ENCODE peak calls at places on chromosome 13, in seven cellular contexts. Y is nephron progenitor cell, I is retinal pigment epithelial cell, B is ascending aorta, Q is suprapubic skin, A is glutamatergic neuron, G is body of pancreas. L is an unnamed sample.

GRCh38 chr13:91955546-91956355 is 557.3 kb downstream of the GPC5 start:
- DNase-seq in Y (no peak), I (no peak), B (no peak), Q (no peak), A (no peak), G (no peak), L (no peak)

GRCh38 chr13:95492044-95492801 is 60.3 kb upstream of the CLDN10 start:
- DNase-seq in Y (no peak), I (no peak), B (no peak), Q (no peak), A (no peak), G (no peak), L (no peak)

GRCh38 chr13:41613984-41614581 is 156.7 kb downstream of the RGCC start:
- DNase-seq in Y (no peak), I (peak; percentile 82), B (no peak), Q (no peak), A (no peak), G (peak; percentile 27), L (no peak)

GRCh38 chr13:88729605-88730004 is 1058.4 kb downstream of the SLITRK5 start:
- DNase-seq in Y (no peak), I (no peak), B (no peak), Q (no peak), A (no peak), G (no peak), L (no peak)

GRCh38 chr13:23050126-23050525 is 130.7 kb upstream of the SGCG start:
- DNase-seq in Y (no peak), I (no peak), B (no peak), Q (no peak), A (no peak), G (no peak), L (no peak)

GRCh38 chr13:109390391-109390790 is 396.0 kb downstream of the IRS2 start:
- DNase-seq in Y (no peak), I (no peak), B (no peak), Q (no peak), A (no peak), G (no peak), L (no peak)

GRCh38 chr13:74891610-74892009 is 590.4 kb downstream of the TBC1D4 start:
- DNase-seq in Y (no peak), I (no peak), B (no peak), Q (no peak), A (no peak), G (no peak), L (no peak)

GRCh38 chr13:109500146-109500773 is 286.1 kb downstream of the IRS2 start:
- DNase-seq in Y (peak; percentile 38), I (no peak), B (no peak), Q (no peak), A (peak; percentile 65), G (no peak), L (no peak)

GRCh38 chr13:74129500-74130144 is 4.6 kb downstream of the KLF12 start:
- DNase-seq in Y (no peak), I (no peak), B (no peak), Q (no peak), A (no peak), G (no peak), L (no peak)

GRCh38 chr13:34701919-34702318 is 240.2 kb upstream of the NBEA start:
- DNase-seq in Y (no peak), I (no peak), B (no peak), Q (no peak), A (no peak), G (no peak), L (no peak)

GRCh38 chr13:112767506-112768471 is 78.0 kb downstream of the ATP11A start:
- DNase-seq in Y (no peak), I (no peak), B (no peak), Q (no peak), A (no peak), G (no peak), L (no peak)

GRCh38 chr13:43879323-43880181 is at the start of the genes CCDC122 and LACC1:
- DNase-seq in Y (peak; percentile 78), I (peak; percentile 34), B (peak; percentile 18), Q (peak; percentile 91), A (peak; percentile 80), G (peak; percentile 89), L (peak; percentile 47)

GRCh38 chr13:104025303-104025702 is 959.1 kb upstream of the SLC10A2 start:
- DNase-seq in Y (no peak), I (no peak), B (no peak), Q (no peak), A (no peak), G (no peak), L (no peak)

GRCh38 chr13:61148691-61149332 is 266.8 kb downstream of the PCDH20 start:
- DNase-seq in Y (no peak), I (no peak), B (no peak), Q (no peak), A (no peak), G (no peak), L (no peak)

GRCh38 chr13:50529154-50529882 is 314.2 kb downstream of the DLEU7 start:
- DNase-seq in Y (no peak), I (peak; percentile 44), B (no peak), Q (peak; percentile 89), A (peak; percentile 27), G (peak; percentile 88), L (peak; percentile 89)

GRCh38 chr13:40439928-40440327 is 226.5 kb downstream of the FOXO1 start:
- DNase-seq in Y (no peak), I (no peak), B (no peak), Q (no peak), A (no peak), G (peak; percentile 27), L (peak; percentile 59)

GRCh38 chr13:50995870-50996269 is 86.3 kb downstream of the RNASEH2B start:
- DNase-seq in Y (no peak), I (no peak), B (no peak), Q (no peak), A (no peak), G (no peak), L (no peak)

GRCh38 chr13:113975416-113975815 is 1.5 kb upstream of the C13orf46 start:
- DNase-seq in Y (no peak), I (no peak), B (no peak), Q (peak; percentile 59), A (peak; percentile 13), G (peak; percentile 7), L (no peak)

GRCh38 chr13:59746291-59746962 is 417.3 kb downstream of the DIAPH3 start:
- DNase-seq in Y (no peak), I (no peak), B (no peak), Q (no peak), A (no peak), G (no peak), L (no peak)

GRCh38 chr13:74136089-74136658 is 2.0 kb upstream of the KLF12 start:
- DNase-seq in Y (peak; percentile 53), I (no peak), B (no peak), Q (peak; percentile 68), A (peak; percentile 51), G (no peak), L (no peak)

GRCh38 chr13:112814905-112815585 is 125.2 kb downstream of the ATP11A start:
- DNase-seq in Y (no peak), I (peak; percentile 10), B (no peak), Q (no peak), A (no peak), G (no peak), L (no peak)

GRCh38 chr13:42279080-42279479 is 7.1 kb downstream of the AKAP11 start:
- DNase-seq in Y (no peak), I (no peak), B (no peak), Q (no peak), A (no peak), G (no peak), L (no peak)

DNA sequence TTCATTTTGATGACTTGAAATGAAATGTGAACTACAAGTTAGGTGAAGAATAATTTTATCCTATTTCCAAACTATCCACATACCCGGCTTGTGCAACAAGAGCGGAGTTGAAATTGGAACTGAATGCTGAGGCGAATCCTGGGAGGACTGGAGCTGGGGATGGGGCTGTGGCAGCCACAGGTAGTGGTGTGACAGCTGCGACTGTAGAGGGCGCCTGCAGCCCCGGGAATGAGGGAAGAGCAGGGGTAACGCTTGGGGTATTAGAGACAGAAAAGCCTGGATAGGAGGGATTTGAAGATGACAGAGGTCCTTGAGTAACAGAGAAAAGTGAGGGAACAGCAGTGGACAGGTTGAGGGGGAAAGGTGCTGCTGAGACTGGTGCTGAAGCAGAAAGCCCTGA is 22.0 kb upstream of the STOML3 start:
- DNase-seq in Y (no peak), I (no peak), B (no peak), Q (no peak), A (peak; percentile 22), G (no peak), L (no peak)
- TF ChIP-seq CTCF in Y (peak; percentile 26), I (peak; percentile 14), B (no peak), Q (no peak), A (no peak), G (no peak), L (no peak)

GRCh38 chr13:52862358-52863206 is 14.1 kb upstream of the PCDH8 start:
- DNase-seq in Y (peak; percentile 66), I (no peak), B (no peak), Q (no peak), A (peak; percentile 65), G (no peak), L (no peak)
- TF ChIP-seq CTCF in Y (peak; percentile 75), I (peak; percentile 68), B (peak; percentile 13), Q (no peak), A (peak; percentile 90), G (peak; percentile 35), L (peak; percentile 32)

GRCh38 chr13:97749174-97749573 is 204.3 kb upstream of the IPO5 start:
- DNase-seq in Y (no peak), I (no peak), B (no peak), Q (no peak), A (no peak), G (no peak), L (no peak)
- TF ChIP-seq CTCF in Y (no peak), I (peak; percentile 14), B (no peak), Q (no peak), A (no peak), G (no peak), L (no peak)

DNA sequence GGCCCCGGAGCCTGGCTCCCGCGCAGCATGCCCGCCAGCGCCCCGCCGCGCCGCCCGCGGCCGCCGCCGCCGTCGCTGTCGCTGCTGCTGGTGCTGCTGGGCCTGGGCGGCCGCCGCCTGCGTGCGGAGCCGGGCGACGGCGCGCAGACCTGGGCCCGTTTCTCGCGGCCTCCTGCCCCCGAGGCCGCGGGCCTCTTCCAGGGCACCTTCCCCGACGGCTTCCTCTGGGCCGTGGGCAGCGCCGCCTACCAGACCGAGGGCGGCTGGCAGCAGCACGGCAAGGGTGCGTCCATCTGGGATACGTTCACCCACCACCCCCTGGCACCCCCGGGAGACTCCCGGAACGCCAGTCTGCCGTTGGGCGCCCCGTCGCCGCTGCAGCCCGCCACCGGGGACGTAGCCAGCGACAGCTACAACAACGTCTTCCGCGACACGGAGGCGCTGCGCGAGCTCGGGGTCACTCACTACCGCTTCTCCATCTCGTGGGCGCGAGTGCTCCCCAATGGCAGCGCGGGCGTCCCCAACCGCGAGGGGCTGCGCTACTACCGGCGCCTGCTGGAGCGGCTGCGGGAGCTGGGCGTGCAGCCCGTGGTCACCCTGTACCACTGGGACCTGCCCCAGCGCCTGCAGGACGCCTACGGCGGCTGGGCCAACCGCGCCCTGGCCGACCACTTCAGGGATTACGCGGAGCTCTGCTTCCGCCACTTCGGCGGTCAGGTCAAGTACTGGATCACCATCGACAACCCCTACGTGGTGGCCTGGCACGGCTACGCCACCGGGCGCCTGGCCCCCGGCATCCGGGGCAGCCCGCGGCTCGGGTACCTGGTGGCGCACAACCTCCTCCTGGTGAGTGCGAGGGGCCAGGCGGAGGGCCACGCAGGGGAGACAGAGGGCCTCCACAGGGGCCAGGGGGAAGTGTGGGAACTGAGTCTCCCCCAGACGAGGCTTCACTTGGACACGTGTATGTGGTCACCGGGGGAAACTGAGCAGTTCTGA is at the start of gene KL:
- DNase-seq in Y (peak; percentile 47), I (no peak), B (no peak), Q (peak; percentile 67), A (peak; percentile 45), G (peak; percentile 17), L (no peak)
- TF ChIP-seq CTCF in Y (no peak), I (no peak), B (no peak), Q (no peak), A (no peak), G (no peak), L (no peak)

L was measured in gastrocnemius medialis.